ENCODE peak calls at places on chromosomes 7 and 10, in eight cellular contexts. V is GM12865, I is astrocyte, E is foreskin fibroblast, U is kidney epithelial cell, B is tibial artery, Z is fibroblast of the aortic adventitia, C is astrocyte of the spinal cord. K is an unnamed sample.
A peak's percentile ranks its signal among the peaks of the same experiment; 100 is the strongest.

GRCh38 chr7:136293272-136293671 is 316.1 kb upstream of the MTPN start:
- DNase-seq in V (peak; percentile 60), I (no peak), E (no peak), U (no peak), B (no peak), Z (no peak), C (no peak), K (no peak)

GRCh38 chr10:7357193-7357592 is 53.6 kb downstream of the SFMBT2 start:
- DNase-seq in V (no peak), I (no peak), E (no peak), U (no peak), B (no peak), Z (no peak), C (no peak), K (no peak)

GRCh38 chr7:74443591-74444365 is 9.9 kb upstream of the GTF2IRD1 start:
- DNase-seq in V (no peak), I (no peak), E (no peak), U (no peak), B (no peak), Z (no peak), C (no peak), K (no peak)

GRCh38 chr10:23344251-23344841 is at the start of gene C10orf67:
- DNase-seq in V (no peak), I (peak; percentile 58), E (peak; percentile 64), U (no peak), B (peak; percentile 20), Z (peak; percentile 20), C (peak; percentile 30), K (peak; percentile 58)

GRCh38 chr10:132891313-132891712 is 51.1 kb downstream of the CFAP46 start:
- DNase-seq in V (no peak), I (no peak), E (no peak), U (no peak), B (no peak), Z (no peak), C (no peak), K (no peak)

GRCh38 chr7:92717982-92718716 is 118.2 kb downstream of the CDK6 start:
- DNase-seq in V (peak; percentile 55), I (peak; percentile 82), E (no peak), U (no peak), B (peak; percentile 47), Z (peak; percentile 82), C (peak; percentile 90), K (peak; percentile 71)

GRCh38 chr7:155796381-155797261 is 15.6 kb downstream of the SHH start:
- DNase-seq in V (peak; percentile 62), I (no peak), E (peak; percentile 69), U (no peak), B (peak; percentile 38), Z (peak; percentile 34), C (no peak), K (peak; percentile 19)

GRCh38 chr10:58573970-58574538 is 61.4 kb downstream of the BICC1 start:
- DNase-seq in V (no peak), I (no peak), E (peak; percentile 79), U (no peak), B (no peak), Z (peak; percentile 73), C (no peak), K (peak; percentile 73)

GRCh38 chr7:23490357-23491131 is 20.3 kb upstream of the IGF2BP3 start:
- DNase-seq in V (peak; percentile 68), I (peak; percentile 7), E (peak; percentile 73), U (no peak), B (no peak), Z (peak; percentile 34), C (peak; percentile 39), K (peak; percentile 41)

GRCh38 chr10:33008499-33009243 is 50.6 kb upstream of the ITGB1 start:
- DNase-seq in V (peak; percentile 79), I (peak; percentile 78), E (peak; percentile 90), U (no peak), B (peak; percentile 61), Z (peak; percentile 93), C (peak; percentile 89), K (peak; percentile 93)

GRCh38 chr7:47100815-47101435 is 481.0 kb downstream of the TNS3 start:
- DNase-seq in V (peak; percentile 18), I (no peak), E (peak; percentile 52), U (no peak), B (peak; percentile 52), Z (peak; percentile 61), C (peak; percentile 57), K (peak; percentile 71)

GRCh38 chr7:128938524-128939074 is 872 bp downstream of the IRF5 start:
- DNase-seq in V (peak; percentile 31), I (no peak), E (peak; percentile 35), U (no peak), B (no peak), Z (no peak), C (no peak), K (no peak)

GRCh38 chr10:78374331-78375028 is 340.8 kb downstream of the RPS24 start:
- DNase-seq in V (no peak), I (no peak), E (no peak), U (no peak), B (no peak), Z (no peak), C (no peak), K (no peak)

GRCh38 chr7:128879939-128880746 is 17.5 kb downstream of the ATP6V1F start:
- DNase-seq in V (no peak), I (peak; percentile 37), E (peak; percentile 85), U (no peak), B (no peak), Z (peak; percentile 64), C (peak; percentile 51), K (peak; percentile 57)

GRCh38 chr10:99630439-99630838 is 10.2 kb upstream of the SLC25A28 start:
- DNase-seq in V (peak; percentile 43), I (peak; percentile 42), E (peak; percentile 76), U (no peak), B (no peak), Z (peak; percentile 83), C (peak; percentile 39), K (peak; percentile 70)

GRCh38 chr10:80462277-80462985 is 8.3 kb downstream of the TSPAN14 start:
- DNase-seq in V (no peak), I (no peak), E (peak; percentile 82), U (no peak), B (peak; percentile 46), Z (peak; percentile 78), C (no peak), K (peak; percentile 72)

GRCh38 chr10:80459047-80459865 is 5.1 kb downstream of the TSPAN14 start:
- DNase-seq in V (peak; percentile 89), I (peak; percentile 82), E (peak; percentile 90), U (no peak), B (peak; percentile 64), Z (peak; percentile 91), C (peak; percentile 67), K (peak; percentile 97)

GRCh38 chr10:80462986-80463741 is 9.1 kb downstream of the TSPAN14 start:
- DNase-seq in V (peak; percentile 28), I (peak; percentile 66), E (peak; percentile 70), U (no peak), B (no peak), Z (peak; percentile 45), C (peak; percentile 60), K (peak; percentile 64)

GRCh38 chr10:80460399-80461207 is 6.5 kb downstream of the TSPAN14 start:
- DNase-seq in V (peak; percentile 14), I (peak; percentile 59), E (peak; percentile 66), U (no peak), B (no peak), Z (peak; percentile 49), C (peak; percentile 65), K (no peak)

DNA sequence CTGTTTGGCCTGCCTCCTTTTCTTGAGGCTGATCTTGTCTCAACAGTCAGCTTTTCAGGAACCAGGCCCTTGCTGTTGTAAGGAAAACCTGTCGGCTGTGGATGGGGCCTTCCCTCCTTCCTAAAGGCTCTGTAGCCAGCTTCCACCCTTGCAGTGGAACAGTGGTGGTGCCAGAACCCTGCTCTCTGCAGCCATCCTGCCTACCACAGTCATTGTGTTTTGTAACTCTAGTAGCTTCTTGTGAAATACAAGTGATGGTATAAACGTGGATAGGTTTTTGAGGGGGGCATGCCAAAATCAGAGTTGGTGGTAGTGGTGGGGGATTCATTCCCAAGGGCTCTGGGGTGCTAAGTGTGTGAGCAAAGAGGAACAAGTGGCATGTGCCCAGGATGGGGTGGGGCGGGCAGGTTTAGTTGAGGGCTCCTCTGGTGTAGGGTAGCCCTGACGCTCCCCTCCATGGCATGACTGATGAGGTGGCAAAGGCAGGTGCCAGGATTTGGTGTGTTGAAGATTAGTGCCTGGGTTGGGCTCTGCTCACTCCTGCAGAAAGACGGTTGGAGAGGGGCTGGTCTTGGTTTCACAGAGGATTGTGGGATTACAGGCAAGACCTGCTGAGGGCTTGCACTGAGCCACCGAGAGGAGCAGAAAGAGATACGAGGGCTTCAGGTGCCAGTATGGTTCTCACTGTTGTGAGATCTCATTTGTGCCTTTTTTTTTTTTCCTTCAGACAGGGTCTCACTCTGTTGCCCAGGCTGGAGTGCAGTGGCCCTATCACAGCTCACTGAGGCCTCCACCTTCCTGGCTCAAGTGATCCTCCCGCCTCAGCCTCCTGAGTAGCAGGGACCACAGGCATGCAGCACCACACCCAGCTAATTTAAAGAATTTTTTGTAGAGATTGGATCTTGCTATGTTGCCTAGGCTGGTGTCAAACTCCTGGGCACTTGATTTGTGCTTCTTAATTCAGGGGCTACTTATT is 7.4 kb downstream of the TSPAN14 start:
- DNase-seq in V (no peak), I (no peak), E (peak; percentile 65), U (no peak), B (peak; percentile 48), Z (peak; percentile 68), C (no peak), K (peak; percentile 59)
- H3K4me3 ChIP-seq in V (no peak overlapping the region), I (no peak overlapping the region), E (no peak overlapping the region), U (no peak overlapping the region), B (no peak overlapping the region), Z (no peak overlapping the region), C (no peak overlapping the region), K (no peak overlapping the region)

DNA sequence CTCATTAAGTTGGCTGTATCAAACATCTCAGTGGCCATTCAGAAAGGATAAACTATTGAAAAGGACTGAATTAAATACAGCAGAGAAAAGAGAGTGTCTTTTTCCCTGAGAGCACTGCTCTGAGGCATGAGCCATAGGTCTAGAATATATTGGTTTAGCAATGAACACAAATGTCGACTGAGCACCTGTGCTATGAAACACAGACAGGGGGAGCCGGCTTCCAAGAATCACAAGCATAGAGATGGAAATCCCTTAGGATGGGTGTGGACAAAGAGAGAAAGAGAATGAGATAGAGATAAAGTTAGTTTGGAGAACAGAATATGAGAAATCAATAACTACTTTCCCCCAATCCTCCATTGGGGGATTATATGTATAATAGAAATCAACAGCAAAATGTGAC is 54.8 kb downstream of the DGKI start:
- DNase-seq in V (no peak), I (no peak), E (no peak), U (no peak), B (no peak), Z (no peak), C (no peak), K (no peak)
- TF ChIP-seq CTCF in V (no peak), I (no peak), E (no peak), U (no peak), B (no peak), Z (no peak), C (no peak), K (no peak)

GRCh38 chr7:150567846-150568245 is 656 bp downstream of the GIMAP4 start:
- DNase-seq in V (no peak), I (no peak), E (no peak), U (no peak), B (no peak), Z (no peak), C (no peak), K (no peak)
- H3K4me3 ChIP-seq in V (peak overlapping the region; percentile 52), I (no peak overlapping the region), E (no peak overlapping the region), U (no peak overlapping the region), B (peak overlapping the region; percentile 38), Z (no peak overlapping the region), C (no peak overlapping the region), K (no peak overlapping the region)

GRCh38 chr10:98045785-98046389 is 15.5 kb upstream of the CRTAC1 start:
- DNase-seq in V (peak; percentile 72), I (peak; percentile 26), E (peak; percentile 74), U (peak; percentile 28), B (no peak), Z (peak; percentile 58), C (peak; percentile 47), K (peak; percentile 55)
- TF ChIP-seq CTCF in V (peak; percentile 85), I (peak; percentile 84), E (peak; percentile 87), U (peak; percentile 86), B (peak; percentile 84), Z (peak; percentile 92), C (peak; percentile 93), K (peak; percentile 93)

K was measured in fibroblast of villous mesenchyme.